ENCODE peak calls at places on chromosomes 1 and 21, in six cellular contexts. F is MM.1S; M is A549; Y is HCT116; G is activated CD8-positive, alpha-beta memory T cell treated with anti-CD3 and anti-CD28 coated beads for 48 hours; U is astrocyte of the cerebellum. Q is an unnamed sample.

GRCh38 chr21:44657635-44658183 is at the start of gene KRTAP12-3:
- DNase-seq in U (no peak), Y (no peak), G (no peak), M (no peak), F (peak), Q (no peak)

GRCh38 chr1:196367838-196368237 is 240.4 kb downstream of the KCNT2 start:
- DNase-seq in G (no peak), F (no peak), U (no peak), Y (no peak), M (no peak), Q (no peak)

GRCh38 chr21:44357064-44357837 is 3.8 kb downstream of the TRPM2 start:
- DNase-seq in U (no peak), M (no peak), G (no peak), Y (no peak), F (no peak), Q (no peak)

GRCh38 chr21:40671721-40672120 is 175.2 kb downstream of the DSCAM start:
- DNase-seq in Y (no peak), U (peak), M (no peak), G (no peak), F (no peak), Q (no peak)

GRCh38 chr1:166914111-166914510 is 38.0 kb upstream of the TADA1 start:
- DNase-seq in U (no peak), M (no peak), Y (no peak), F (no peak), G (no peak), Q (no peak)

GRCh38 chr1:24556414-24556795 is 518 bp downstream of the NCMAP start:
- DNase-seq in Y (no peak), M (no peak), F (no peak), G (no peak), U (no peak), Q (no peak)

GRCh38 chr1:213692236-213692831 is 295.4 kb upstream of the PROX1 start:
- DNase-seq in M (no peak), G (no peak), U (no peak), F (no peak), Y (no peak), Q (no peak)

GRCh38 chr1:33464552-33464951 is 7.9 kb upstream of the ZSCAN20 start:
- DNase-seq in G (no peak), U (no peak), M (no peak), F (no peak), Y (no peak), Q (no peak)

GRCh38 chr1:81179239-81179638 is 621.5 kb upstream of the ADGRL2 start:
- DNase-seq in M (peak), F (no peak), Y (peak), U (no peak), G (no peak), Q (no peak)

GRCh38 chr1:162210171-162210570 is 140.7 kb downstream of the NOS1AP start:
- DNase-seq in Y (no peak), G (no peak), F (no peak), U (no peak), M (no peak), Q (no peak)

Q was measured in neural progenitor cell.